ENCODE peak calls at places on chromosomes 7 and 10, in nine cellular contexts. One of them, this sample, is unnamed.

GRCh38 chr7:69906309-69906995 is 308.2 kb downstream of the AUTS2 start:
- DNase-seq in dorsolateral prefrontal cortex: peak; percentile 55
- DNase-seq in HFF-Myc: no peak
- DNase-seq in right lobe of liver: no peak
- DNase-seq in upper lobe of right lung: no peak
- DNase-seq in cardiac fibroblast: no peak
- DNase-seq in esophagus squamous epithelium: no peak
- DNase-seq in skeletal muscle cell: no peak
- DNase-seq in coronary artery: no peak
- DNase-seq in this sample: no peak

GRCh38 chr10:106795619-106796018 is 368.9 kb downstream of the SORCS1 start:
- DNase-seq in skeletal muscle cell: no peak
- DNase-seq in right lobe of liver: peak; percentile 31
- DNase-seq in HFF-Myc: no peak
- DNase-seq in dorsolateral prefrontal cortex: no peak
- DNase-seq in coronary artery: no peak
- DNase-seq in esophagus squamous epithelium: no peak
- DNase-seq in upper lobe of right lung: no peak
- DNase-seq in cardiac fibroblast: no peak
- DNase-seq in this sample: no peak

GRCh38 chr10:2278391-2278790 is 541.1 kb upstream of the ADARB2 start:
- DNase-seq in cardiac fibroblast: no peak
- DNase-seq in right lobe of liver: no peak
- DNase-seq in dorsolateral prefrontal cortex: no peak
- DNase-seq in coronary artery: no peak
- DNase-seq in skeletal muscle cell: no peak
- DNase-seq in HFF-Myc: no peak
- DNase-seq in esophagus squamous epithelium: no peak
- DNase-seq in upper lobe of right lung: no peak
- DNase-seq in this sample: no peak

GRCh38 chr7:154287370-154287769 is 235.2 kb downstream of the DPP6 start:
- DNase-seq in coronary artery: no peak
- DNase-seq in upper lobe of right lung: no peak
- DNase-seq in right lobe of liver: no peak
- DNase-seq in esophagus squamous epithelium: no peak
- DNase-seq in dorsolateral prefrontal cortex: no peak
- DNase-seq in skeletal muscle cell: no peak
- DNase-seq in HFF-Myc: no peak
- DNase-seq in cardiac fibroblast: no peak
- DNase-seq in this sample: no peak

GRCh38 chr7:35454575-35455385 is 200.9 kb upstream of the TBX20 start:
- DNase-seq in right lobe of liver: no peak
- DNase-seq in HFF-Myc: no peak
- DNase-seq in dorsolateral prefrontal cortex: no peak
- DNase-seq in esophagus squamous epithelium: no peak
- DNase-seq in coronary artery: no peak
- DNase-seq in skeletal muscle cell: no peak
- DNase-seq in cardiac fibroblast: no peak
- DNase-seq in upper lobe of right lung: no peak
- DNase-seq in this sample: no peak

GRCh38 chr7:100589341-100589935 is 3.3 kb downstream of the FBXO24 start:
- DNase-seq in skeletal muscle cell: no peak
- DNase-seq in coronary artery: no peak
- DNase-seq in upper lobe of right lung: no peak
- DNase-seq in dorsolateral prefrontal cortex: no peak
- DNase-seq in HFF-Myc: no peak
- DNase-seq in esophagus squamous epithelium: no peak
- DNase-seq in right lobe of liver: no peak
- DNase-seq in cardiac fibroblast: no peak
- DNase-seq in this sample: no peak

GRCh38 chr7:26681819-26682418 is 182.5 kb downstream of the SKAP2 start:
- DNase-seq in cardiac fibroblast: peak; percentile 34
- DNase-seq in HFF-Myc: no peak
- DNase-seq in upper lobe of right lung: no peak
- DNase-seq in esophagus squamous epithelium: no peak
- DNase-seq in skeletal muscle cell: no peak
- DNase-seq in coronary artery: no peak
- DNase-seq in dorsolateral prefrontal cortex: no peak
- DNase-seq in right lobe of liver: no peak
- DNase-seq in this sample: no peak

GRCh38 chr7:2381227-2381626 is 22.2 kb upstream of the CHST12 start:
- DNase-seq in HFF-Myc: no peak
- DNase-seq in right lobe of liver: no peak
- DNase-seq in skeletal muscle cell: no peak
- DNase-seq in cardiac fibroblast: no peak
- DNase-seq in esophagus squamous epithelium: no peak
- DNase-seq in coronary artery: no peak
- DNase-seq in upper lobe of right lung: no peak
- DNase-seq in dorsolateral prefrontal cortex: no peak
- DNase-seq in this sample: no peak

GRCh38 chr10:98215378-98215777 is 52.6 kb downstream of the LOXL4 start:
- DNase-seq in HFF-Myc: no peak
- DNase-seq in skeletal muscle cell: no peak
- DNase-seq in cardiac fibroblast: no peak
- DNase-seq in dorsolateral prefrontal cortex: no peak
- DNase-seq in right lobe of liver: no peak
- DNase-seq in upper lobe of right lung: no peak
- DNase-seq in coronary artery: no peak
- DNase-seq in esophagus squamous epithelium: no peak
- DNase-seq in this sample: no peak

GRCh38 chr10:62374862-62375710 is 917 bp downstream of the ZNF365 start:
- DNase-seq in cardiac fibroblast: peak; percentile 29
- DNase-seq in HFF-Myc: no peak
- DNase-seq in dorsolateral prefrontal cortex: no peak
- DNase-seq in esophagus squamous epithelium: no peak
- DNase-seq in coronary artery: no peak
- DNase-seq in skeletal muscle cell: no peak
- DNase-seq in upper lobe of right lung: no peak
- DNase-seq in right lobe of liver: no peak
- DNase-seq in this sample: no peak

GRCh38 chr10:653991-654646 is 35.3 kb downstream of the DIP2C start:
- DNase-seq in HFF-Myc: no peak
- DNase-seq in upper lobe of right lung: no peak
- DNase-seq in coronary artery: no peak
- DNase-seq in skeletal muscle cell: no peak
- DNase-seq in right lobe of liver: no peak
- DNase-seq in dorsolateral prefrontal cortex: no peak
- DNase-seq in esophagus squamous epithelium: no peak
- DNase-seq in cardiac fibroblast: no peak
- DNase-seq in this sample: no peak

GRCh38 chr10:96317067-96317833 is 13.0 kb downstream of the DNTT start:
- DNase-seq in cardiac fibroblast: no peak
- DNase-seq in coronary artery: no peak
- DNase-seq in skeletal muscle cell: no peak
- DNase-seq in HFF-Myc: no peak
- DNase-seq in esophagus squamous epithelium: no peak
- DNase-seq in upper lobe of right lung: no peak
- DNase-seq in dorsolateral prefrontal cortex: no peak
- DNase-seq in right lobe of liver: no peak
- DNase-seq in this sample: no peak

GRCh38 chr10:96309631-96310358 is 5.6 kb downstream of the DNTT start:
- DNase-seq in upper lobe of right lung: no peak
- DNase-seq in skeletal muscle cell: no peak
- DNase-seq in cardiac fibroblast: no peak
- DNase-seq in esophagus squamous epithelium: no peak
- DNase-seq in right lobe of liver: no peak
- DNase-seq in dorsolateral prefrontal cortex: no peak
- DNase-seq in HFF-Myc: no peak
- DNase-seq in coronary artery: no peak
- DNase-seq in this sample: no peak

GRCh38 chr10:96311180-96311697 is 7.0 kb downstream of the DNTT start:
- DNase-seq in HFF-Myc: no peak
- DNase-seq in right lobe of liver: no peak
- DNase-seq in dorsolateral prefrontal cortex: no peak
- DNase-seq in cardiac fibroblast: no peak
- DNase-seq in esophagus squamous epithelium: no peak
- DNase-seq in coronary artery: no peak
- DNase-seq in skeletal muscle cell: no peak
- DNase-seq in upper lobe of right lung: no peak
- DNase-seq in this sample: no peak

GRCh38 chr10:96310359-96310669 is 6.1 kb downstream of the DNTT start:
- DNase-seq in esophagus squamous epithelium: no peak
- DNase-seq in upper lobe of right lung: no peak
- DNase-seq in HFF-Myc: no peak
- DNase-seq in dorsolateral prefrontal cortex: no peak
- DNase-seq in coronary artery: no peak
- DNase-seq in skeletal muscle cell: no peak
- DNase-seq in cardiac fibroblast: no peak
- DNase-seq in right lobe of liver: no peak
- DNase-seq in this sample: no peak

DNA sequence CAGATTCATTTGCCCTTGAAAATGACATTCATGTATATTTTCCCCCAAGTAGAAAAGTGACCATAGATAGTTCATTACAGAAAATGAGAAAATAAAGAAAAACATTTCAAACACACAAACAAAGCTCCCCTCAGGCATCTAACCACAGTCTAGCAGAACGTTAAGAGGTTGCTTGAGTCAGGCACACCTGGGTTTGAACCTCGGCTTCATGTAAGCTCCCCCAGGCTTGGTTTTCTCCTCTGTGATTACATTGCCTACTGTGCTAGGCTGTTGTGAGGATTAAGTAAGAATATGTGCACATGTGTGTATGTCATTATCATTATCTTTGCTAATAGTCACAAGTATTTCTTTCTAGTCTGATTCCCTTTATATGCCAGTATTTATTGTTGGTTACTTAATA is 9.1 kb downstream of the DNTT start:
- DNase-seq in esophagus squamous epithelium: no peak
- DNase-seq in skeletal muscle cell: no peak
- DNase-seq in HFF-Myc: no peak
- DNase-seq in dorsolateral prefrontal cortex: no peak
- DNase-seq in coronary artery: no peak
- DNase-seq in right lobe of liver: no peak
- DNase-seq in cardiac fibroblast: no peak
- DNase-seq in upper lobe of right lung: no peak
- DNase-seq in this sample: no peak
- H3K4me3 ChIP-seq in esophagus squamous epithelium: no peak overlapping the region
- H3K4me3 ChIP-seq in skeletal muscle cell: no peak overlapping the region
- H3K4me3 ChIP-seq in HFF-Myc: no peak overlapping the region
- H3K4me3 ChIP-seq in dorsolateral prefrontal cortex: no peak overlapping the region
- H3K4me3 ChIP-seq in coronary artery: no peak overlapping the region
- H3K4me3 ChIP-seq in right lobe of liver: no peak overlapping the region
- H3K4me3 ChIP-seq in cardiac fibroblast: no peak overlapping the region
- H3K4me3 ChIP-seq in upper lobe of right lung: no peak overlapping the region
- H3K4me3 ChIP-seq in this sample: no peak overlapping the region

GRCh38 chr10:34854147-34854601 is 39.1 kb upstream of the PARD3 start:
- DNase-seq in upper lobe of right lung: no peak
- DNase-seq in skeletal muscle cell: peak; percentile 36
- DNase-seq in right lobe of liver: no peak
- DNase-seq in HFF-Myc: peak; percentile 31
- DNase-seq in coronary artery: no peak
- DNase-seq in dorsolateral prefrontal cortex: peak; percentile 8
- DNase-seq in esophagus squamous epithelium: no peak
- DNase-seq in cardiac fibroblast: peak; percentile 77
- DNase-seq in this sample: peak; percentile 10
- H3K4me3 ChIP-seq in upper lobe of right lung: no peak overlapping the region
- H3K4me3 ChIP-seq in skeletal muscle cell: no peak overlapping the region
- H3K4me3 ChIP-seq in right lobe of liver: no peak overlapping the region
- H3K4me3 ChIP-seq in HFF-Myc: no peak overlapping the region
- H3K4me3 ChIP-seq in coronary artery: no peak overlapping the region
- H3K4me3 ChIP-seq in dorsolateral prefrontal cortex: no peak overlapping the region
- H3K4me3 ChIP-seq in esophagus squamous epithelium: peak overlapping the region; percentile 35
- H3K4me3 ChIP-seq in cardiac fibroblast: no peak overlapping the region
- H3K4me3 ChIP-seq in this sample: no peak overlapping the region

GRCh38 chr7:38938589-38938988 is 29.6 kb upstream of the VPS41 start:
- DNase-seq in dorsolateral prefrontal cortex: no peak
- DNase-seq in coronary artery: no peak
- DNase-seq in cardiac fibroblast: no peak
- DNase-seq in right lobe of liver: no peak
- DNase-seq in esophagus squamous epithelium: no peak
- DNase-seq in HFF-Myc: no peak
- DNase-seq in skeletal muscle cell: no peak
- DNase-seq in upper lobe of right lung: no peak
- DNase-seq in this sample: no peak
- H3K4me3 ChIP-seq in dorsolateral prefrontal cortex: no peak overlapping the region
- H3K4me3 ChIP-seq in coronary artery: no peak overlapping the region
- H3K4me3 ChIP-seq in cardiac fibroblast: no peak overlapping the region
- H3K4me3 ChIP-seq in right lobe of liver: no peak overlapping the region
- H3K4me3 ChIP-seq in esophagus squamous epithelium: no peak overlapping the region
- H3K4me3 ChIP-seq in HFF-Myc: no peak overlapping the region
- H3K4me3 ChIP-seq in skeletal muscle cell: no peak overlapping the region
- H3K4me3 ChIP-seq in upper lobe of right lung: no peak overlapping the region
- H3K4me3 ChIP-seq in this sample: no peak overlapping the region

GRCh38 chr7:106111671-106112117 is 418 bp downstream of the SYPL1 start:
- DNase-seq in skeletal muscle cell: peak; percentile 12
- DNase-seq in dorsolateral prefrontal cortex: no peak
- DNase-seq in upper lobe of right lung: peak; percentile 90
- DNase-seq in esophagus squamous epithelium: no peak
- DNase-seq in right lobe of liver: peak; percentile 86
- DNase-seq in cardiac fibroblast: peak; percentile 73
- DNase-seq in HFF-Myc: no peak
- DNase-seq in coronary artery: peak; percentile 83
- DNase-seq in this sample: no peak

GRCh38 chr7:106108988-106109387 is 3.1 kb downstream of the SYPL1 start:
- DNase-seq in cardiac fibroblast: no peak
- DNase-seq in dorsolateral prefrontal cortex: no peak
- DNase-seq in coronary artery: no peak
- DNase-seq in HFF-Myc: no peak
- DNase-seq in right lobe of liver: no peak
- DNase-seq in skeletal muscle cell: no peak
- DNase-seq in esophagus squamous epithelium: no peak
- DNase-seq in upper lobe of right lung: no peak
- DNase-seq in this sample: no peak

GRCh38 chr7:106110238-106110560 is 1.9 kb downstream of the SYPL1 start:
- DNase-seq in esophagus squamous epithelium: no peak
- DNase-seq in cardiac fibroblast: no peak
- DNase-seq in coronary artery: no peak
- DNase-seq in upper lobe of right lung: no peak
- DNase-seq in skeletal muscle cell: no peak
- DNase-seq in dorsolateral prefrontal cortex: no peak
- DNase-seq in right lobe of liver: no peak
- DNase-seq in HFF-Myc: no peak
- DNase-seq in this sample: no peak

GRCh38 chr7:106110885-106111670 is 1.0 kb downstream of the SYPL1 start:
- DNase-seq in coronary artery: no peak
- DNase-seq in esophagus squamous epithelium: no peak
- DNase-seq in skeletal muscle cell: no peak
- DNase-seq in HFF-Myc: no peak
- DNase-seq in dorsolateral prefrontal cortex: no peak
- DNase-seq in cardiac fibroblast: peak; percentile 40
- DNase-seq in right lobe of liver: no peak
- DNase-seq in upper lobe of right lung: no peak
- DNase-seq in this sample: no peak

DNA sequence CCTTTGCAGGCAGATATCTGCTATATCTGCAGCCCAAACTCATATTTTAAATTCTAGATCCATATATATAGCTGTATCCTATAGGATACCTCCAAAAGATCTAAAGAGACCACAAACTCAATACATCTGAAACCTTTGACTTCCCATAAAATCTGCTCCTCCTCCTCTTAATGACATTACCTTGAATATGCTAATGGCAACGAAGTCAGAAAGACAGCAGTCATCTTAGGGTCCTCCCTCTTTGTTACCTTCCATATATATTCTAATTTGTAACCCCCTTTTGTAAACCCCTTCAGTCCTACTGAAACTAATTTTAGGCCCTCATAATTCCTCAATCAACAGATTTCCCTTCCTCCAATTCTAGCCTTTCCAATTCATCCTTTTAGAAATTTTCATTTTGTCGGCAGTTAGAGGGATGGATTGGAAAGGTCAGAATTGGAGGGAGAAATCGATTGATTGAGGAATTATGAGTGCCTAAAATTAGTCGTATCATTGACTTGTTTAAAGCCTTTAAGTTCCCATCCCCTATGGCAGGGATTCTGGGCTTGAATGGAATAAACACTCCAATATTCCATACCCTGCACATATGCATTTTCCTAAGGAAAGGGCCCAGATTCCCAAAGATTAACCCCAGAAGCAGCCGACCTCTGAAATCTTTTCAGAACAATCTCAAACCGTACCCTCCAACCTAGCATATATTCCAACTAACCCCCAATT is 2.4 kb downstream of the SYPL1 start:
- DNase-seq in coronary artery: no peak
- DNase-seq in cardiac fibroblast: no peak
- DNase-seq in upper lobe of right lung: no peak
- DNase-seq in HFF-Myc: no peak
- DNase-seq in skeletal muscle cell: no peak
- DNase-seq in right lobe of liver: no peak
- DNase-seq in dorsolateral prefrontal cortex: no peak
- DNase-seq in esophagus squamous epithelium: no peak
- DNase-seq in this sample: no peak
- H3K4me3 ChIP-seq in coronary artery: peak overlapping the region; percentile 83
- H3K4me3 ChIP-seq in cardiac fibroblast: no peak overlapping the region
- H3K4me3 ChIP-seq in upper lobe of right lung: peak overlapping the region; percentile 66
- H3K4me3 ChIP-seq in HFF-Myc: peak overlapping the region; percentile 81
- H3K4me3 ChIP-seq in skeletal muscle cell: no peak overlapping the region
- H3K4me3 ChIP-seq in right lobe of liver: no peak overlapping the region
- H3K4me3 ChIP-seq in dorsolateral prefrontal cortex: peak overlapping the region; percentile 0
- H3K4me3 ChIP-seq in esophagus squamous epithelium: peak overlapping the region; percentile 78
- H3K4me3 ChIP-seq in this sample: peak overlapping the region; percentile 4

This sample was measured in AG04449.